ENCODE peak calls at places on chromosomes 11 and 22, in seven cellular contexts. One of them, this sample, is unnamed.

GRCh38 chr22:43534916-43535315 is 123.1 kb downstream of the MPPED1 start:
- DNase-seq in mammary epithelial cell: no peak
- DNase-seq in spleen: no peak
- DNase-seq in epithelial cell of esophagus: peak; percentile 38
- DNase-seq in lung: no peak
- DNase-seq in heart left ventricle: no peak
- DNase-seq in GM12865: no peak
- DNase-seq in this sample: no peak

GRCh38 chr11:125154380-125155099 is 10.0 kb upstream of the PKNOX2 start:
- DNase-seq in epithelial cell of esophagus: no peak
- DNase-seq in GM12865: no peak
- DNase-seq in mammary epithelial cell: no peak
- DNase-seq in heart left ventricle: no peak
- DNase-seq in spleen: peak; percentile 18
- DNase-seq in lung: no peak
- DNase-seq in this sample: no peak

GRCh38 chr11:1837171-1838076 is 1.4 kb upstream of the TNNI2 start:
- DNase-seq in lung: no peak
- DNase-seq in epithelial cell of esophagus: peak; percentile 51
- DNase-seq in spleen: peak; percentile 96
- DNase-seq in heart left ventricle: peak; percentile 70
- DNase-seq in GM12865: peak; percentile 89
- DNase-seq in mammary epithelial cell: no peak
- DNase-seq in this sample: no peak

GRCh38 chr11:127059286-127060200 is 59.0 kb upstream of the KIRREL3 start:
- DNase-seq in GM12865: no peak
- DNase-seq in heart left ventricle: no peak
- DNase-seq in spleen: no peak
- DNase-seq in lung: no peak
- DNase-seq in mammary epithelial cell: no peak
- DNase-seq in epithelial cell of esophagus: no peak
- DNase-seq in this sample: no peak

GRCh38 chr11:504053-504993 is 2.7 kb downstream of the RNH1 start:
- DNase-seq in epithelial cell of esophagus: peak; percentile 86
- DNase-seq in spleen: peak; percentile 89
- DNase-seq in mammary epithelial cell: no peak
- DNase-seq in GM12865: peak; percentile 58
- DNase-seq in heart left ventricle: no peak
- DNase-seq in lung: peak; percentile 58
- DNase-seq in this sample: no peak

GRCh38 chr22:46916886-46917625 is 154.6 kb downstream of the TBC1D22A start:
- DNase-seq in GM12865: no peak
- DNase-seq in spleen: no peak
- DNase-seq in mammary epithelial cell: no peak
- DNase-seq in heart left ventricle: no peak
- DNase-seq in lung: no peak
- DNase-seq in epithelial cell of esophagus: no peak
- DNase-seq in this sample: no peak

GRCh38 chr11:76788661-76789442 is 5.7 kb downstream of the TSKU start:
- DNase-seq in lung: peak; percentile 61
- DNase-seq in epithelial cell of esophagus: peak; percentile 94
- DNase-seq in spleen: peak; percentile 45
- DNase-seq in GM12865: no peak
- DNase-seq in heart left ventricle: no peak
- DNase-seq in mammary epithelial cell: peak; percentile 98
- DNase-seq in this sample: no peak

GRCh38 chr11:15933896-15934625 is 422.3 kb downstream of the SOX6 start:
- DNase-seq in spleen: no peak
- DNase-seq in heart left ventricle: no peak
- DNase-seq in epithelial cell of esophagus: peak; percentile 51
- DNase-seq in lung: no peak
- DNase-seq in GM12865: no peak
- DNase-seq in mammary epithelial cell: peak; percentile 53
- DNase-seq in this sample: no peak

GRCh38 chr11:85805387-85805786 is 5.6 kb downstream of the SYTL2 start:
- DNase-seq in heart left ventricle: no peak
- DNase-seq in GM12865: no peak
- DNase-seq in spleen: no peak
- DNase-seq in mammary epithelial cell: peak; percentile 62
- DNase-seq in lung: no peak
- DNase-seq in epithelial cell of esophagus: no peak
- DNase-seq in this sample: no peak

GRCh38 chr22:49789289-49790141 is 38.2 kb downstream of the BRD1 start:
- DNase-seq in heart left ventricle: peak; percentile 41
- DNase-seq in spleen: peak; percentile 83
- DNase-seq in GM12865: no peak
- DNase-seq in mammary epithelial cell: no peak
- DNase-seq in lung: no peak
- DNase-seq in epithelial cell of esophagus: peak; percentile 19
- DNase-seq in this sample: no peak

DNA sequence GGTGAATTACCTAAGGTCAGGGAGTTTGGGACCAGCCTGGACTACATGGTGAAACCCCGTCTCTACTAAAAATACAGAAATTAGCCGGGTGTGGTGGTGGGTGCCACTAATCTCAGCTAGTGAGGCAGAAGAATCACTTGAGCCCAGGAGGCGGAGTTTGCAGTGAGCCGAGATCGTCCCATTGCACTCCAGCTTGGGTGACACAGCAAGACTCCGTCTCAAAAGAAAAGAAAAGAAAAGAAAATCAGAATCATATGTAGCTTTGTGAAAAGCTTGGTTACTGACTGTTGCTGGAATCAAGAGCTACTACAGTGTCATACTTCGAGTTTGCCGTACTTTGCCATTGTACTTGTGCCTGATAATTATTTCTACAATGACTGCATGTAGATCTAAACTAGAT is 4.2 kb upstream of the TMEM135 start:
- DNase-seq in spleen: no peak
- DNase-seq in GM12865: no peak
- DNase-seq in lung: no peak
- DNase-seq in mammary epithelial cell: no peak
- DNase-seq in epithelial cell of esophagus: no peak
- DNase-seq in heart left ventricle: no peak
- DNase-seq in this sample: no peak
- H3K4me3 ChIP-seq in spleen: no peak overlapping the region
- H3K4me3 ChIP-seq in GM12865: no peak overlapping the region
- H3K4me3 ChIP-seq in lung: no peak overlapping the region
- H3K4me3 ChIP-seq in mammary epithelial cell: no peak overlapping the region
- H3K4me3 ChIP-seq in epithelial cell of esophagus: no peak overlapping the region
- H3K4me3 ChIP-seq in heart left ventricle: no peak overlapping the region
- H3K4me3 ChIP-seq in this sample: no peak overlapping the region

GRCh38 chr22:30810105-30810504 is 115.4 kb downstream of the OSBP2 start:
- DNase-seq in spleen: no peak
- DNase-seq in mammary epithelial cell: no peak
- DNase-seq in heart left ventricle: no peak
- DNase-seq in epithelial cell of esophagus: no peak
- DNase-seq in GM12865: no peak
- DNase-seq in lung: no peak
- DNase-seq in this sample: no peak

GRCh38 chr22:30806391-30806861 is 111.8 kb downstream of the OSBP2 start:
- DNase-seq in GM12865: no peak
- DNase-seq in heart left ventricle: no peak
- DNase-seq in spleen: no peak
- DNase-seq in epithelial cell of esophagus: peak; percentile 79
- DNase-seq in mammary epithelial cell: peak; percentile 92
- DNase-seq in lung: no peak
- DNase-seq in this sample: peak; percentile 23

GRCh38 chr22:30804626-30805025 is 110.0 kb downstream of the OSBP2 start:
- DNase-seq in epithelial cell of esophagus: no peak
- DNase-seq in spleen: no peak
- DNase-seq in mammary epithelial cell: no peak
- DNase-seq in heart left ventricle: no peak
- DNase-seq in GM12865: no peak
- DNase-seq in lung: no peak
- DNase-seq in this sample: no peak

GRCh38 chr22:30813936-30814335 is 119.3 kb downstream of the OSBP2 start:
- DNase-seq in heart left ventricle: no peak
- DNase-seq in epithelial cell of esophagus: peak; percentile 42
- DNase-seq in lung: no peak
- DNase-seq in spleen: no peak
- DNase-seq in GM12865: no peak
- DNase-seq in mammary epithelial cell: no peak
- DNase-seq in this sample: no peak

GRCh38 chr22:30809086-30809485 is 114.4 kb downstream of the OSBP2 start:
- DNase-seq in epithelial cell of esophagus: peak; percentile 64
- DNase-seq in lung: no peak
- DNase-seq in mammary epithelial cell: peak; percentile 75
- DNase-seq in spleen: no peak
- DNase-seq in heart left ventricle: no peak
- DNase-seq in GM12865: no peak
- DNase-seq in this sample: peak; percentile 11
- H3K4me3 ChIP-seq in epithelial cell of esophagus: no peak overlapping the region
- H3K4me3 ChIP-seq in lung: no peak overlapping the region
- H3K4me3 ChIP-seq in mammary epithelial cell: no peak overlapping the region
- H3K4me3 ChIP-seq in spleen: no peak overlapping the region
- H3K4me3 ChIP-seq in heart left ventricle: no peak overlapping the region
- H3K4me3 ChIP-seq in GM12865: no peak overlapping the region
- H3K4me3 ChIP-seq in this sample: no peak overlapping the region

GRCh38 chr11:119362741-119363080 is 16.2 kb upstream of the MFRP start:
- DNase-seq in mammary epithelial cell: no peak
- DNase-seq in heart left ventricle: no peak
- DNase-seq in GM12865: no peak
- DNase-seq in lung: no peak
- DNase-seq in spleen: peak; percentile 2
- DNase-seq in epithelial cell of esophagus: no peak
- DNase-seq in this sample: no peak
- H3K4me3 ChIP-seq in mammary epithelial cell: no peak overlapping the region
- H3K4me3 ChIP-seq in heart left ventricle: peak overlapping the region; percentile 50
- H3K4me3 ChIP-seq in GM12865: no peak overlapping the region
- H3K4me3 ChIP-seq in lung: no peak overlapping the region
- H3K4me3 ChIP-seq in spleen: peak overlapping the region; percentile 71
- H3K4me3 ChIP-seq in epithelial cell of esophagus: no peak overlapping the region
- H3K4me3 ChIP-seq in this sample: no peak overlapping the region

GRCh38 chr11:41578421-41579047 is 119.1 kb upstream of the LRRC4C start:
- DNase-seq in spleen: no peak
- DNase-seq in epithelial cell of esophagus: peak; percentile 5
- DNase-seq in GM12865: peak; percentile 64
- DNase-seq in lung: no peak
- DNase-seq in mammary epithelial cell: peak; percentile 8
- DNase-seq in heart left ventricle: no peak
- DNase-seq in this sample: no peak
- H3K4me3 ChIP-seq in spleen: no peak overlapping the region
- H3K4me3 ChIP-seq in epithelial cell of esophagus: no peak overlapping the region
- H3K4me3 ChIP-seq in GM12865: no peak overlapping the region
- H3K4me3 ChIP-seq in lung: no peak overlapping the region
- H3K4me3 ChIP-seq in mammary epithelial cell: no peak overlapping the region
- H3K4me3 ChIP-seq in heart left ventricle: no peak overlapping the region
- H3K4me3 ChIP-seq in this sample: no peak overlapping the region

DNA sequence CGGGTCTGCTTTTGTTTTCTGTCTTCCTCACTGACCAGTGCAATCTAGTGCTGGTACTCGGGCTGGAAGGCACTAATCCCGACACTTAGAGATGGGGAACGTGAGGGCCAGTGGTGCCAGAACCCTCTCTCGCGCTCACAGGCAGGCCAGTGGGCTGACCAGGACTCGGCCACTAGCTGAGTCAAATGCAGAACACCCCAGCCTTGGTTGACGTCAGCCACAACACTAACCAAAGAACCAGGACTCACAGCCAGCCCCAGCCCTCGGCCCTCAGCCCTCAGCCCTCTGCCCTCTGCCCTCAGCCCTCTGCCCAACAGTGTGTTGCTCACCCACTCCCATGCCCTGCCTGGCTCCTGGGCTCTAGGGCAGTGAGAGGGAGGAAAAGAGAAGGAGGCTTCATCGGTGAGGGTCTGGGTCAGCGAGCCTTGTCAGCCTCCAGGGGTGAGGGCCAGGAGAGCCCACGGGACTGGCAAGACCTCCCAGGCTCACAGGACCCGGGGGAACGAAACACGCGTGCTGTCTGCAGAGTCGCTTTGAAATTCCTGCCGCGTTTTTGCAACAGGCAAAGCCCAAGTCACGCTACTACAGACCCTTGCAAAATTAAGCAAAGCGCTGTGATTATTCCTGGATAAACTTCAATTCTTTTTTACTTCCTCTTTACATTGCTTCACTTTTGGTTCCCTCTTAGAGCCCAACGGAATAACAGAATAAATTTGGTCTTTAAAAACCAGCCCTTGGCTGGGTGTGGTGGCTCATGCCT is 27.5 kb downstream of the KIAA0930 start:
- DNase-seq in heart left ventricle: peak; percentile 46
- DNase-seq in lung: no peak
- DNase-seq in spleen: peak; percentile 76
- DNase-seq in mammary epithelial cell: peak; percentile 26
- DNase-seq in GM12865: no peak
- DNase-seq in epithelial cell of esophagus: peak; percentile 20
- DNase-seq in this sample: no peak
- H3K4me3 ChIP-seq in heart left ventricle: no peak overlapping the region
- H3K4me3 ChIP-seq in lung: no peak overlapping the region
- H3K4me3 ChIP-seq in spleen: peak overlapping the region; percentile 39
- H3K4me3 ChIP-seq in mammary epithelial cell: peak overlapping the region; percentile 35
- H3K4me3 ChIP-seq in GM12865: no peak overlapping the region
- H3K4me3 ChIP-seq in epithelial cell of esophagus: no peak overlapping the region
- H3K4me3 ChIP-seq in this sample: peak overlapping the region; percentile 19

GRCh38 chr11:31487848-31488247 is 21.6 kb downstream of the IMMP1L start:
- DNase-seq in heart left ventricle: no peak
- DNase-seq in lung: no peak
- DNase-seq in mammary epithelial cell: peak; percentile 18
- DNase-seq in spleen: no peak
- DNase-seq in GM12865: peak; percentile 30
- DNase-seq in epithelial cell of esophagus: peak; percentile 59
- DNase-seq in this sample: peak; percentile 79
- H3K4me3 ChIP-seq in heart left ventricle: no peak overlapping the region
- H3K4me3 ChIP-seq in lung: no peak overlapping the region
- H3K4me3 ChIP-seq in mammary epithelial cell: no peak overlapping the region
- H3K4me3 ChIP-seq in spleen: no peak overlapping the region
- H3K4me3 ChIP-seq in GM12865: no peak overlapping the region
- H3K4me3 ChIP-seq in epithelial cell of esophagus: no peak overlapping the region
- H3K4me3 ChIP-seq in this sample: no peak overlapping the region